ENCODE peak calls at places on chromosome 13, in five cellular contexts. A, R, W, C and O are unnamed samples.

GRCh38 chr13:21988624-21989023 is 317.8 kb downstream of the FGF9 start:
- DNase-seq in A (no peak), R (no peak), W (no peak), C (no peak), O (no peak)

GRCh38 chr13:109243311-109243951 is 543.0 kb downstream of the IRS2 start:
- DNase-seq in A (peak; percentile 65), R (no peak), W (no peak), C (no peak), O (no peak)

GRCh38 chr13:97460004-97460756 is 26.2 kb downstream of the RAP2A start:
- DNase-seq in A (no peak), R (no peak), W (no peak), C (no peak), O (peak; percentile 46)

GRCh38 chr13:99464441-99464949 is 36.8 kb upstream of the TM9SF2 start:
- DNase-seq in A (no peak), R (no peak), W (no peak), C (no peak), O (peak; percentile 34)

GRCh38 chr13:29855009-29855408 is 4.6 kb upstream of the UBL3 start:
- DNase-seq in A (no peak), R (no peak), W (no peak), C (no peak), O (no peak)

GRCh38 chr13:95660981-95661581 is 15.9 kb upstream of the DNAJC3 start:
- DNase-seq in A (no peak), R (peak; percentile 27), W (no peak), C (peak; percentile 25), O (no peak)

GRCh38 chr13:35784286-35784951 is 307.9 kb upstream of the MAB21L1 start:
- DNase-seq in A (no peak), R (no peak), W (no peak), C (no peak), O (no peak)

GRCh38 chr13:57635541-57635940 is 4.0 kb downstream of the PCDH17 start:
- DNase-seq in A (no peak), R (no peak), W (no peak), C (no peak), O (no peak)

GRCh38 chr13:44259045-44260042 is 114.3 kb upstream of the SERP2 start:
- DNase-seq in A (no peak), R (no peak), W (no peak), C (no peak), O (peak; percentile 64)

GRCh38 chr13:100069278-100069677 is 19.6 kb upstream of the PCCA start:
- DNase-seq in A (no peak), R (no peak), W (no peak), C (no peak), O (no peak)

GRCh38 chr13:60267498-60268202 is 103.9 kb upstream of the DIAPH3 start:
- DNase-seq in A (no peak), R (no peak), W (peak; percentile 45), C (no peak), O (peak; percentile 21)

GRCh38 chr13:94054159-94054558 is 425.3 kb downstream of the DCT start:
- DNase-seq in A (no peak), R (no peak), W (no peak), C (no peak), O (no peak)

GRCh38 chr13:114111577-114111976 is 20.8 kb downstream of the RASA3 start:
- DNase-seq in A (peak; percentile 87), R (no peak), W (no peak), C (no peak), O (no peak)